ENCODE peak calls at places on chromosomes 2 and 18, in eight cellular contexts. A is stimulated activated CD8-positive, alpha-beta memory T cell treated with anti-CD3 and anti-CD28 coated beads, Interleukin-15, amount 100 ng/mL, for 24 hours; Z is fibroblast of the aortic adventitia; J is stimulated activated naive CD8-positive, alpha-beta T cell treated with anti-CD3 and anti-CD28 coated beads, Interleukin-15, Interleukin-2, amounts not matched to agents 100 U/mL and 50 U/mL, for 24 hours; K is cardiac fibroblast; Q is activated CD8-positive, alpha-beta memory T cell treated with anti-CD3 and anti-CD28 coated beads, Interleukin-2, amount 50 U/mL, for 48 hours; Y is iris pigment epithelial cell; T is Peyer's patch. F is an unnamed sample.
A peak's percentile ranks its signal among the peaks of the same experiment; 100 is the strongest.

GRCh38 chr2:216858312-216858711 is 1.6 kb downstream of the TNP1 start:
- DNase-seq in A (no peak), Z (no peak), J (peak; percentile 39), K (no peak), Q (no peak), Y (peak; percentile 3), T (no peak), F (peak; percentile 70)

GRCh38 chr2:74525717-74526648 is at the start of gene DQX1:
- DNase-seq in A (no peak), Z (no peak), J (no peak), K (peak; percentile 49), Q (no peak), Y (peak; percentile 33), T (peak; percentile 35), F (peak; percentile 57)

GRCh38 chr2:165573534-165574461 is 104.3 kb downstream of the CSRNP3 start:
- DNase-seq in A (no peak), Z (peak; percentile 5), J (no peak), K (peak; percentile 36), Q (no peak), Y (peak; percentile 8), T (no peak), F (no peak)

GRCh38 chr2:84631047-84631446 is 114.7 kb downstream of the DNAH6 start:
- DNase-seq in A (no peak), Z (peak; percentile 55), J (no peak), K (peak; percentile 61), Q (no peak), Y (peak; percentile 65), T (no peak), F (peak; percentile 58)

GRCh38 chr2:231709636-231709980 is 1.3 kb downstream of the PTMA start:
- DNase-seq in A (peak; percentile 25), Z (no peak), J (no peak), K (peak; percentile 46), Q (no peak), Y (peak; percentile 33), T (peak; percentile 40), F (peak; percentile 72)

GRCh38 chr2:191688934-191689695 is 11.2 kb downstream of the NABP1 start:
- DNase-seq in A (no peak), Z (peak; percentile 94), J (no peak), K (peak; percentile 91), Q (no peak), Y (peak; percentile 87), T (no peak), F (peak; percentile 91)

GRCh38 chr18:51541230-51541629 is 343.7 kb upstream of the MEX3C start:
- DNase-seq in A (no peak), Z (no peak), J (no peak), K (no peak), Q (no peak), Y (no peak), T (no peak), F (no peak)

GRCh38 chr18:10164241-10165160 is 250.7 kb downstream of the VAPA start:
- DNase-seq in A (no peak), Z (no peak), J (no peak), K (no peak), Q (no peak), Y (no peak), T (no peak), F (no peak)

GRCh38 chr2:44935854-44936185 is 5.7 kb upstream of the SIX3 start:
- DNase-seq in A (no peak), Z (no peak), J (no peak), K (no peak), Q (no peak), Y (no peak), T (no peak), F (no peak)

GRCh38 chr2:25294573-25295462 is 46.9 kb downstream of the DNMT3A start:
- DNase-seq in A (no peak), Z (peak; percentile 46), J (peak; percentile 81), K (peak; percentile 44), Q (peak; percentile 82), Y (peak; percentile 43), T (peak; percentile 93), F (peak; percentile 51)

GRCh38 chr2:75311993-75312392 is 112.7 kb upstream of the TACR1 start:
- DNase-seq in A (no peak), Z (no peak), J (no peak), K (no peak), Q (no peak), Y (no peak), T (peak; percentile 53), F (no peak)

GRCh38 chr2:219176818-219177593 is at the start of gene CNPPD1:
- DNase-seq in A (peak; percentile 64), Z (peak; percentile 69), J (peak; percentile 93), K (peak; percentile 74), Q (peak; percentile 91), Y (peak; percentile 75), T (peak; percentile 86), F (peak; percentile 90)

GRCh38 chr2:126952216-126952615 is 53.5 kb downstream of the TEX51 start:
- DNase-seq in A (no peak), Z (no peak), J (no peak), K (peak; percentile 9), Q (no peak), Y (no peak), T (no peak), F (no peak)

GRCh38 chr2:179422037-179422643 is 157.5 kb upstream of the SESTD1 start:
- DNase-seq in A (no peak), Z (peak; percentile 84), J (peak; percentile 62), K (peak; percentile 84), Q (peak; percentile 63), Y (peak; percentile 72), T (peak; percentile 40), F (peak; percentile 84)

GRCh38 chr2:45409677-45410076 is 201.4 kb downstream of the SRBD1 start:
- DNase-seq in A (no peak), Z (no peak), J (no peak), K (no peak), Q (no peak), Y (no peak), T (no peak), F (no peak)

GRCh38 chr2:38622210-38622609 is 19.5 kb upstream of the HNRNPLL start:
- DNase-seq in A (no peak), Z (no peak), J (no peak), K (no peak), Q (no peak), Y (no peak), T (no peak), F (no peak)

GRCh38 chr2:68878753-68879152 is 7.6 kb upstream of the BMP10 start:
- DNase-seq in A (no peak), Z (peak; percentile 52), J (no peak), K (peak; percentile 56), Q (no peak), Y (peak; percentile 58), T (no peak), F (peak; percentile 20)

GRCh38 chr2:208183937-208184336 is 5.9 kb downstream of the C2orf80 start:
- DNase-seq in A (no peak), Z (no peak), J (no peak), K (no peak), Q (no peak), Y (no peak), T (no peak), F (no peak)